ENCODE peak calls at places on chromosomes 4 and X, in six cellular contexts. One of them, this sample, is unnamed.

GRCh38 chr4:162891788-162892707 is 274.6 kb downstream of the NAF1 start:
- DNase-seq in left ventricle myocardium inferior: no peak
- DNase-seq in adrenal gland: no peak
- DNase-seq in H9: no peak
- DNase-seq in AG09319: no peak
- DNase-seq in esophagus squamous epithelium: no peak
- DNase-seq in this sample: peak

GRCh38 chr4:59689149-59689548 is 1511.0 kb upstream of the ADGRL3 start:
- DNase-seq in H9: no peak
- DNase-seq in adrenal gland: no peak
- DNase-seq in AG09319: no peak
- DNase-seq in left ventricle myocardium inferior: no peak
- DNase-seq in esophagus squamous epithelium: no peak
- DNase-seq in this sample: no peak

GRCh38 chrX:40383360-40383759 is 197.4 kb upstream of the ATP6AP2 start:
- DNase-seq in left ventricle myocardium inferior: no peak
- DNase-seq in adrenal gland: no peak
- DNase-seq in AG09319: no peak
- DNase-seq in H9: peak
- DNase-seq in esophagus squamous epithelium: no peak
- DNase-seq in this sample: no peak

GRCh38 chrX:38577738-38578137 is 16.4 kb downstream of the TSPAN7 start:
- DNase-seq in AG09319: no peak
- DNase-seq in H9: no peak
- DNase-seq in esophagus squamous epithelium: no peak
- DNase-seq in left ventricle myocardium inferior: no peak
- DNase-seq in adrenal gland: no peak
- DNase-seq in this sample: no peak

GRCh38 chrX:77564824-77565223 is 117.6 kb downstream of the FGF16 start:
- DNase-seq in adrenal gland: no peak
- DNase-seq in left ventricle myocardium inferior: no peak
- DNase-seq in H9: no peak
- DNase-seq in AG09319: no peak
- DNase-seq in esophagus squamous epithelium: no peak
- DNase-seq in this sample: no peak

GRCh38 chr4:21512351-21512750 is 436.2 kb downstream of the KCNIP4 start:
- DNase-seq in adrenal gland: no peak
- DNase-seq in AG09319: peak
- DNase-seq in H9: no peak
- DNase-seq in esophagus squamous epithelium: no peak
- DNase-seq in left ventricle myocardium inferior: no peak
- DNase-seq in this sample: peak

GRCh38 chr4:173056708-173057107 is 111.9 kb upstream of the GALNT7 start:
- DNase-seq in left ventricle myocardium inferior: no peak
- DNase-seq in AG09319: no peak
- DNase-seq in adrenal gland: no peak
- DNase-seq in esophagus squamous epithelium: no peak
- DNase-seq in H9: no peak
- DNase-seq in this sample: no peak

GRCh38 chr4:175891863-175892262 is 79.8 kb upstream of the GPM6A start:
- DNase-seq in H9: no peak
- DNase-seq in left ventricle myocardium inferior: no peak
- DNase-seq in adrenal gland: no peak
- DNase-seq in esophagus squamous epithelium: no peak
- DNase-seq in AG09319: no peak
- DNase-seq in this sample: peak

GRCh38 chr4:105246712-105247111 is 100.0 kb downstream of the TET2 start:
- DNase-seq in adrenal gland: no peak
- DNase-seq in H9: no peak
- DNase-seq in esophagus squamous epithelium: no peak
- DNase-seq in AG09319: peak
- DNase-seq in left ventricle myocardium inferior: no peak
- DNase-seq in this sample: no peak

GRCh38 chr4:151359576-151359975 is 34.2 kb upstream of the SH3D19 start:
- DNase-seq in AG09319: no peak
- DNase-seq in left ventricle myocardium inferior: no peak
- DNase-seq in esophagus squamous epithelium: no peak
- DNase-seq in adrenal gland: no peak
- DNase-seq in H9: no peak
- DNase-seq in this sample: no peak

GRCh38 chrX:13087322-13088154 is 43.1 kb upstream of the FAM9C start:
- DNase-seq in adrenal gland: no peak
- DNase-seq in H9: no peak
- DNase-seq in left ventricle myocardium inferior: no peak
- DNase-seq in AG09319: no peak
- DNase-seq in esophagus squamous epithelium: no peak
- DNase-seq in this sample: peak

GRCh38 chr4:142201041-142201440 is 564.7 kb downstream of the IL15 start:
- DNase-seq in AG09319: no peak
- DNase-seq in adrenal gland: no peak
- DNase-seq in H9: no peak
- DNase-seq in esophagus squamous epithelium: no peak
- DNase-seq in left ventricle myocardium inferior: no peak
- DNase-seq in this sample: no peak

GRCh38 chr4:126766266-126766665 is 866.5 kb upstream of the INTU start:
- DNase-seq in H9: no peak
- DNase-seq in left ventricle myocardium inferior: peak
- DNase-seq in AG09319: no peak
- DNase-seq in adrenal gland: peak
- DNase-seq in esophagus squamous epithelium: no peak
- DNase-seq in this sample: no peak

GRCh38 chr4:128322986-128323385 is 35.4 kb upstream of the PGRMC2 start:
- DNase-seq in left ventricle myocardium inferior: no peak
- DNase-seq in esophagus squamous epithelium: no peak
- DNase-seq in H9: no peak
- DNase-seq in adrenal gland: no peak
- DNase-seq in AG09319: no peak
- DNase-seq in this sample: no peak

DNA sequence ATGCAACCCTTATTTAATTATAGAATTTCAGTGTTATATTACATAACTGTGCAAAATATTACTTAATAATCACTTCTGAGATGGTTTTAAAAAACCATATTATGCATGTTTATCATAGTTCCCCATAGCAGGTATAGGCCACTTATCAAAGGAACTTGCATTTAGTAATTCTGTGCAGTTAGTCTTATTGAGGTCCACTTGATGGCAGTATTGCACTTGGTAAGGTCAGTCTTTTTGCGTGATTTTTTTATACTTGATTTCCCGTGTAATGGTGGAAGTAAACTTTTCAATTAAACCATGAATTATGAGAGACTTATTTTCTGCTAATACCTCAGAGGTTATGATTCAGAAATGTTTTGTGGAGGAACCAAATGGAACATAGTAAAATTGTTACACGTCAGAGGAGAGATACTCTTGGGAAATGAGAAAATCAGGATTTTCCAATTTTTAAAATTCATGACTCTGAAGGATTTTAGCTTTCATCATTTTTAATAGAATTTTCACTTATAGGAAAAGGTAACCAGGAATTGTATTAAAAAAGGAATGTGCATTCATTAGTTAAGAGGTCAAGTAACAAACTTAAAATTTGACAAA is 230.0 kb downstream of the CCSER1 start:
- DNase-seq in H9: no peak
- DNase-seq in esophagus squamous epithelium: no peak
- DNase-seq in adrenal gland: no peak
- DNase-seq in AG09319: peak
- DNase-seq in left ventricle myocardium inferior: no peak
- DNase-seq in this sample: peak
- TF ChIP-seq CTCF in H9: peak
- TF ChIP-seq CTCF in esophagus squamous epithelium: peak
- TF ChIP-seq CTCF in adrenal gland: peak
- TF ChIP-seq CTCF in AG09319: peak
- TF ChIP-seq CTCF in left ventricle myocardium inferior: peak
- TF ChIP-seq CTCF in this sample: peak

GRCh38 chrX:153689654-153690465 is 2.1 kb downstream of the SLC6A8 start:
- DNase-seq in left ventricle myocardium inferior: no peak
- DNase-seq in adrenal gland: peak
- DNase-seq in esophagus squamous epithelium: no peak
- DNase-seq in H9: peak
- DNase-seq in AG09319: no peak
- DNase-seq in this sample: no peak
- TF ChIP-seq CTCF in left ventricle myocardium inferior: no peak
- TF ChIP-seq CTCF in adrenal gland: no peak
- TF ChIP-seq CTCF in esophagus squamous epithelium: no peak
- TF ChIP-seq CTCF in H9: peak
- TF ChIP-seq CTCF in AG09319: no peak
- TF ChIP-seq CTCF in this sample: no peak

DNA sequence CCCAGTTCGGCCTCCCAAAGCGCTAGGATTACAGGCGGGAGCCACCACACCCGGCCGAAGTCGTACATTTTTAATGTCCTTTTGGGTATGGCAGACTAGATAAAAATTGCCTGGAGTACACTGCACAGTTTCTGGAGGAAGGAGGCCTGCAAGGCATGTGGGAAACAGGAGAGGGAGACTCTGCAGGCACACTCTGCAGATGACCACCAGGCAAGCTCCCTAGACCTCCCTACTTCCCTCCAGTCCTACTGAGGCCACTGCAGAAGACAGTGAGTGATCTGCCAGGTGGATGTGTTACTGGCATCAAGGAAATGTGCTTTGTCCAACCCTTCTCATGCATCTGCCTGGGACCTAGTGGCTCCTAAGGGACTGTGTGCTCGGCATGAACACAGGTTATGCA is 11.4 kb downstream of the PDLIM3 start:
- DNase-seq in esophagus squamous epithelium: no peak
- DNase-seq in AG09319: no peak
- DNase-seq in left ventricle myocardium inferior: no peak
- DNase-seq in H9: no peak
- DNase-seq in adrenal gland: no peak
- DNase-seq in this sample: no peak
- TF ChIP-seq CTCF in esophagus squamous epithelium: no peak
- TF ChIP-seq CTCF in AG09319: no peak
- TF ChIP-seq CTCF in left ventricle myocardium inferior: no peak
- TF ChIP-seq CTCF in H9: peak
- TF ChIP-seq CTCF in adrenal gland: no peak
- TF ChIP-seq CTCF in this sample: no peak

GRCh38 chrX:103061486-103061885 is 2.5 kb downstream of the BEX1 start:
- DNase-seq in AG09319: no peak
- DNase-seq in left ventricle myocardium inferior: no peak
- DNase-seq in H9: no peak
- DNase-seq in adrenal gland: no peak
- DNase-seq in esophagus squamous epithelium: no peak
- DNase-seq in this sample: no peak

GRCh38 chrX:103066606-103067005 is 2.6 kb upstream of the BEX1 start:
- DNase-seq in adrenal gland: no peak
- DNase-seq in esophagus squamous epithelium: no peak
- DNase-seq in H9: no peak
- DNase-seq in left ventricle myocardium inferior: no peak
- DNase-seq in AG09319: no peak
- DNase-seq in this sample: no peak

GRCh38 chrX:103063918-103064434 is at the start of gene BEX1:
- DNase-seq in left ventricle myocardium inferior: no peak
- DNase-seq in AG09319: no peak
- DNase-seq in esophagus squamous epithelium: no peak
- DNase-seq in H9: peak
- DNase-seq in adrenal gland: peak
- DNase-seq in this sample: no peak

GRCh38 chrX:103063191-103063845 is 653 bp downstream of the BEX1 start:
- DNase-seq in left ventricle myocardium inferior: no peak
- DNase-seq in AG09319: no peak
- DNase-seq in adrenal gland: peak
- DNase-seq in H9: peak
- DNase-seq in esophagus squamous epithelium: no peak
- DNase-seq in this sample: no peak
- TF ChIP-seq CTCF in left ventricle myocardium inferior: no peak
- TF ChIP-seq CTCF in AG09319: no peak
- TF ChIP-seq CTCF in adrenal gland: no peak
- TF ChIP-seq CTCF in H9: peak
- TF ChIP-seq CTCF in esophagus squamous epithelium: no peak
- TF ChIP-seq CTCF in this sample: no peak

GRCh38 chrX:15146515-15146914 is 123.4 kb downstream of the ASB9 start:
- DNase-seq in adrenal gland: no peak
- DNase-seq in left ventricle myocardium inferior: no peak
- DNase-seq in esophagus squamous epithelium: no peak
- DNase-seq in AG09319: no peak
- DNase-seq in H9: peak
- DNase-seq in this sample: no peak
- TF ChIP-seq CTCF in adrenal gland: no peak
- TF ChIP-seq CTCF in left ventricle myocardium inferior: peak
- TF ChIP-seq CTCF in esophagus squamous epithelium: no peak
- TF ChIP-seq CTCF in AG09319: peak
- TF ChIP-seq CTCF in H9: peak
- TF ChIP-seq CTCF in this sample: no peak

GRCh38 chr4:154312246-154312645 is 179.4 kb downstream of the DCHS2 start:
- DNase-seq in left ventricle myocardium inferior: no peak
- DNase-seq in AG09319: no peak
- DNase-seq in H9: no peak
- DNase-seq in adrenal gland: no peak
- DNase-seq in esophagus squamous epithelium: no peak
- DNase-seq in this sample: no peak

GRCh38 chr4:154315741-154316140 is 175.9 kb downstream of the DCHS2 start:
- DNase-seq in esophagus squamous epithelium: no peak
- DNase-seq in AG09319: no peak
- DNase-seq in H9: no peak
- DNase-seq in left ventricle myocardium inferior: no peak
- DNase-seq in adrenal gland: no peak
- DNase-seq in this sample: no peak

GRCh38 chr4:154313004-154313587 is 178.5 kb downstream of the DCHS2 start:
- DNase-seq in AG09319: no peak
- DNase-seq in esophagus squamous epithelium: no peak
- DNase-seq in H9: no peak
- DNase-seq in adrenal gland: no peak
- DNase-seq in left ventricle myocardium inferior: no peak
- DNase-seq in this sample: no peak

GRCh38 chr4:154317600-154317999 is 174.0 kb downstream of the DCHS2 start:
- DNase-seq in adrenal gland: no peak
- DNase-seq in AG09319: no peak
- DNase-seq in H9: no peak
- DNase-seq in esophagus squamous epithelium: no peak
- DNase-seq in left ventricle myocardium inferior: no peak
- DNase-seq in this sample: no peak

DNA sequence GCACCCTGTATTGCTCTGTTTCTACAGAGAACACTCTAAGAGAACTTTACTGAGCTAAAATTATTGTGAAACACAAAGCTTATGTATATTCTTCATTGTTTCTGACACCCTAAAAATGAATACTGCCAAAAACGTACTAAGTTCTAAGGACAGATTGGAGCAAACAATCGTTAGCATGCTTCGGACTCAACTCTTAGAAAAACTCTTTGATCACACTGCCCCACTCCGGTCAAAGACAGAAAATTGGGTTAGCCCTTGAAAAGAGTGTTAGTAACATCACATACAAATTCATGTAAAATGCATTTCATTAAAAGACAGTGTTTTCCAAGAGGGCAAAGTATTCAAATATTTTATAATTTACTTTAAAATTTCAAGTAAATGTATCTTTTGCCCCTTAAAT is 177.4 kb downstream of the DCHS2 start:
- DNase-seq in esophagus squamous epithelium: no peak
- DNase-seq in H9: no peak
- DNase-seq in AG09319: peak
- DNase-seq in left ventricle myocardium inferior: no peak
- DNase-seq in adrenal gland: no peak
- DNase-seq in this sample: no peak
- TF ChIP-seq CTCF in esophagus squamous epithelium: no peak
- TF ChIP-seq CTCF in H9: peak
- TF ChIP-seq CTCF in AG09319: peak
- TF ChIP-seq CTCF in left ventricle myocardium inferior: no peak
- TF ChIP-seq CTCF in adrenal gland: no peak
- TF ChIP-seq CTCF in this sample: no peak

This sample was measured in GM13976.